ENCODE peak calls at places on chromosomes 1 and 21, in four cellular contexts. One of them, this sample, is unnamed.

GRCh38 chr1:117003253-117003875 is 1.8 kb downstream of the CD101 start:
- DNase-seq in upper lobe of left lung: no peak
- DNase-seq in prostate gland: no peak
- DNase-seq in K562: no peak
- DNase-seq in this sample: no peak

GRCh38 chr1:85090225-85090624 is 41.9 kb upstream of the MCOLN3 start:
- DNase-seq in upper lobe of left lung: no peak
- DNase-seq in prostate gland: no peak
- DNase-seq in K562: no peak
- DNase-seq in this sample: no peak

GRCh38 chr1:110921953-110922352 is 41.8 kb downstream of the LRIF1 start:
- DNase-seq in upper lobe of left lung: no peak
- DNase-seq in prostate gland: no peak
- DNase-seq in K562: no peak
- DNase-seq in this sample: no peak

GRCh38 chr1:21344750-21345443 is 54.6 kb upstream of the ECE1 start:
- DNase-seq in upper lobe of left lung: no peak
- DNase-seq in prostate gland: no peak
- DNase-seq in K562: no peak
- DNase-seq in this sample: no peak

GRCh38 chr1:176531896-176532892 is 69.2 kb downstream of the PAPPA2 start:
- DNase-seq in upper lobe of left lung: no peak
- DNase-seq in prostate gland: no peak
- DNase-seq in K562: no peak
- DNase-seq in this sample: no peak

GRCh38 chr1:52288286-52288685 is 77.7 kb downstream of the CC2D1B start:
- DNase-seq in upper lobe of left lung: no peak
- DNase-seq in prostate gland: no peak
- DNase-seq in K562: peak; percentile 41
- DNase-seq in this sample: no peak

GRCh38 chr1:17732475-17732874 is 22.7 kb upstream of the ACTL8 start:
- DNase-seq in upper lobe of left lung: no peak
- DNase-seq in prostate gland: no peak
- DNase-seq in K562: no peak
- DNase-seq in this sample: no peak

GRCh38 chr1:21247892-21248715 is 42.2 kb downstream of the ECE1 start:
- DNase-seq in upper lobe of left lung: no peak
- DNase-seq in prostate gland: no peak
- DNase-seq in K562: no peak
- DNase-seq in this sample: no peak

GRCh38 chr1:28056129-28056925 is 32.1 kb downstream of the EYA3 start:
- DNase-seq in upper lobe of left lung: peak; percentile 78
- DNase-seq in prostate gland: no peak
- DNase-seq in K562: peak; percentile 52
- DNase-seq in this sample: no peak

GRCh38 chr1:212513586-212513985 is 80.9 kb downstream of the NENF start:
- DNase-seq in upper lobe of left lung: no peak
- DNase-seq in prostate gland: no peak
- DNase-seq in K562: no peak
- DNase-seq in this sample: no peak

GRCh38 chr1:203771901-203772301 is 6.9 kb downstream of the LAX1 start:
- DNase-seq in upper lobe of left lung: no peak
- DNase-seq in prostate gland: no peak
- DNase-seq in K562: no peak
- DNase-seq in this sample: no peak

GRCh38 chr1:212754715-212755114 is 36.9 kb downstream of the NSL1 start:
- DNase-seq in upper lobe of left lung: no peak
- DNase-seq in prostate gland: no peak
- DNase-seq in K562: peak; percentile 16
- DNase-seq in this sample: no peak

GRCh38 chr1:39992229-39992628 is 37.3 kb downstream of the MFSD2A start:
- DNase-seq in upper lobe of left lung: no peak
- DNase-seq in prostate gland: no peak
- DNase-seq in K562: no peak
- DNase-seq in this sample: no peak

GRCh38 chr21:33267250-33267649 is 1.1 kb downstream of the IL10RB start:
- DNase-seq in upper lobe of left lung: no peak
- DNase-seq in prostate gland: no peak
- DNase-seq in K562: no peak
- DNase-seq in this sample: no peak

GRCh38 chr1:205481629-205482071 is 22.8 kb upstream of the CDK18 start:
- DNase-seq in upper lobe of left lung: no peak
- DNase-seq in prostate gland: no peak
- DNase-seq in K562: no peak
- DNase-seq in this sample: no peak

GRCh38 chr1:20124451-20125057 is 5.2 kb upstream of the PLA2G2D start:
- DNase-seq in upper lobe of left lung: no peak
- DNase-seq in prostate gland: peak; percentile 37
- DNase-seq in K562: peak; percentile 66
- DNase-seq in this sample: peak; percentile 86

GRCh38 chr1:7693662-7694061 is 77.4 kb upstream of the VAMP3 start:
- DNase-seq in upper lobe of left lung: no peak
- DNase-seq in prostate gland: no peak
- DNase-seq in K562: no peak
- DNase-seq in this sample: no peak

GRCh38 chr1:22055463-22055862 is 3.0 kb downstream of the CDC42 start:
- DNase-seq in upper lobe of left lung: no peak
- DNase-seq in prostate gland: no peak
- DNase-seq in K562: no peak
- DNase-seq in this sample: no peak

GRCh38 chr1:34013958-34014737 is 150.3 kb downstream of the HMGB4 start:
- DNase-seq in upper lobe of left lung: peak; percentile 28
- DNase-seq in prostate gland: no peak
- DNase-seq in K562: peak; percentile 37
- DNase-seq in this sample: no peak

GRCh38 chr1:146007048-146007784 is 10.8 kb upstream of the TXNIP start:
- DNase-seq in upper lobe of left lung: peak; percentile 67
- DNase-seq in prostate gland: peak; percentile 84
- DNase-seq in K562: peak; percentile 93
- DNase-seq in this sample: no peak

GRCh38 chr1:74652711-74653131 is 20.9 kb downstream of the ERICH3 start:
- DNase-seq in upper lobe of left lung: no peak
- DNase-seq in prostate gland: no peak
- DNase-seq in K562: no peak
- DNase-seq in this sample: no peak

GRCh38 chr21:44552136-44552535 is 831 bp upstream of the KRTAP10-2 start:
- DNase-seq in upper lobe of left lung: no peak
- DNase-seq in prostate gland: no peak
- DNase-seq in K562: no peak
- DNase-seq in this sample: no peak

GRCh38 chr1:189149547-189150375 is 1327.9 kb downstream of the BRINP3 start:
- DNase-seq in upper lobe of left lung: no peak
- DNase-seq in prostate gland: no peak
- DNase-seq in K562: peak; percentile 80
- DNase-seq in this sample: no peak

GRCh38 chr1:239725933-239726332 is 339.6 kb downstream of the CHRM3 start:
- DNase-seq in upper lobe of left lung: no peak
- DNase-seq in prostate gland: no peak
- DNase-seq in K562: no peak
- DNase-seq in this sample: no peak

GRCh38 chr1:239725371-239725770 is 339.0 kb downstream of the CHRM3 start:
- DNase-seq in upper lobe of left lung: no peak
- DNase-seq in prostate gland: no peak
- DNase-seq in K562: no peak
- DNase-seq in this sample: no peak

GRCh38 chr1:239719642-239720258 is 333.4 kb downstream of the CHRM3 start:
- DNase-seq in upper lobe of left lung: peak; percentile 26
- DNase-seq in prostate gland: no peak
- DNase-seq in K562: no peak
- DNase-seq in this sample: no peak

GRCh38 chr1:239722080-239722479 is 335.7 kb downstream of the CHRM3 start:
- DNase-seq in upper lobe of left lung: no peak
- DNase-seq in prostate gland: no peak
- DNase-seq in K562: no peak
- DNase-seq in this sample: no peak

GRCh38 chr1:239723821-239724367 is 337.5 kb downstream of the CHRM3 start:
- DNase-seq in upper lobe of left lung: no peak
- DNase-seq in prostate gland: no peak
- DNase-seq in K562: no peak
- DNase-seq in this sample: no peak
- TF ChIP-seq POLR2A in upper lobe of left lung: no peak
- TF ChIP-seq POLR2A in prostate gland: no peak
- TF ChIP-seq POLR2A in K562: no peak
- TF ChIP-seq POLR2A in this sample: no peak

DNA sequence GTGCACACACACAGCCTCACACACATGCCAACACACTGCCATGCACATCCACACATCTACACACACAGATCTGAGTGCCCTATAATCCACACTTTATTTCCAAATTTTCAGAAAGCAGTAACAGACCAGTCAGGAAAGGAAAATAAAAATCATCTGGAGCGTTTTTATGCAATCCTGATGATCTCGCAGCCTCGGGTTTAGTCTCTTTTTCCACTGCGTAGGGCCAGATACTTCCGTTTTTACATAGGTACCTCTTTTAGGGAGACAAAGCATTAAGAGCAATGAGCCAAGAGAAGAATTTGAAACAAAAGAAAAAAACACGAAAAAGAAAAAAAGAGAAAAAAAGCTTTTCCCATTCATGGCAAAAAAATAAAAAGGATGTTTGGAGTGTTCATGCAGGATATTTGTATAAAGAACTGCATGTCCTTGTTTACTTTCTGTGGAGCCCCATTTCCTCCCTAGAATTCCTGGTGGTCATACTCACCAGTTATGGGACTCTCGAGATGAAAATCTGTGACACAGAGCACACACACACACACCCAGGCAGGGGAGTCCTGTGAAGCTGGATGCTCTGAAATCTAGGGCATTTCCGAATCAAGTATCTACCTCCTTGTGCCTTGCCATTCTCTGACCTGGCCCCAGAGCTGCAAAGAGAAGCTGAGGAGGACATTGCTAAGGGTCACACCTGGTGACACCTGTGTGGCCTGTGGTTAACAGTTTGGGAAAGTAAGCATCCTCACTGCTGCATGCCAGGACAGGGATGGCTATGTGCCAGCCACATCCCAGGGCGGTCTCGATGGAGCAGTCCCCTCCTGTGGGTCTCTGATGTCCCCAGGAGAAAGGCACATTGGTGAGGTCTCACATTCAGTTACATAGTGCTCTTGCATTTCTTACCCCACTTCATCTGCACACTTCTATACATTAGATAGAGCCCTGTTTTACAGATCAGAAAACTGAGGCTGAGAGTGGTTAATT is 83.6 kb downstream of the RUNX1 start:
- DNase-seq in upper lobe of left lung: no peak
- DNase-seq in prostate gland: no peak
- DNase-seq in K562: no peak
- DNase-seq in this sample: no peak
- H3K4me3 ChIP-seq in upper lobe of left lung: no peak overlapping the region
- H3K4me3 ChIP-seq in prostate gland: no peak overlapping the region
- H3K4me3 ChIP-seq in K562: no peak overlapping the region
- H3K4me3 ChIP-seq in this sample: no peak overlapping the region

GRCh38 chr1:167490765-167491164 is 27.6 kb downstream of the CD247 start:
- DNase-seq in upper lobe of left lung: no peak
- DNase-seq in prostate gland: no peak
- DNase-seq in K562: no peak
- DNase-seq in this sample: no peak

GRCh38 chr1:167487614-167488013 is 30.7 kb downstream of the CD247 start:
- DNase-seq in upper lobe of left lung: no peak
- DNase-seq in prostate gland: no peak
- DNase-seq in K562: no peak
- DNase-seq in this sample: no peak

GRCh38 chr1:167489581-167490340 is 28.6 kb downstream of the CD247 start:
- DNase-seq in upper lobe of left lung: no peak
- DNase-seq in prostate gland: no peak
- DNase-seq in K562: no peak
- DNase-seq in this sample: no peak

GRCh38 chr1:167486090-167486824 is 32.1 kb downstream of the CD247 start:
- DNase-seq in upper lobe of left lung: no peak
- DNase-seq in prostate gland: no peak
- DNase-seq in K562: no peak
- DNase-seq in this sample: no peak

GRCh38 chr1:167488786-167489185 is 29.5 kb downstream of the CD247 start:
- DNase-seq in upper lobe of left lung: peak; percentile 40
- DNase-seq in prostate gland: no peak
- DNase-seq in K562: no peak
- DNase-seq in this sample: no peak
- TF ChIP-seq CTCF in upper lobe of left lung: no peak
- TF ChIP-seq CTCF in prostate gland: no peak
- TF ChIP-seq CTCF in K562: no peak
- TF ChIP-seq CTCF in this sample: no peak

GRCh38 chr1:186680031-186681012 is at the start of gene PTGS2:
- DNase-seq in upper lobe of left lung: peak; percentile 91
- DNase-seq in prostate gland: peak; percentile 74
- DNase-seq in K562: peak; percentile 8
- DNase-seq in this sample: peak; percentile 87
- TF ChIP-seq POLR2A in upper lobe of left lung: peak; percentile 54
- TF ChIP-seq POLR2A in prostate gland: peak; percentile 86
- TF ChIP-seq POLR2A in K562: no peak
- TF ChIP-seq POLR2A in this sample: no peak

GRCh38 chr1:214967865-214968575 is 114.5 kb upstream of the KCNK2 start:
- DNase-seq in upper lobe of left lung: no peak
- DNase-seq in prostate gland: no peak
- DNase-seq in K562: no peak
- DNase-seq in this sample: no peak

GRCh38 chr1:214970016-214970415 is 112.5 kb upstream of the KCNK2 start:
- DNase-seq in upper lobe of left lung: no peak
- DNase-seq in prostate gland: no peak
- DNase-seq in K562: no peak
- DNase-seq in this sample: no peak

GRCh38 chr1:214966366-214966765 is 116.2 kb upstream of the KCNK2 start:
- DNase-seq in upper lobe of left lung: no peak
- DNase-seq in prostate gland: no peak
- DNase-seq in K562: no peak
- DNase-seq in this sample: no peak
- H3K4me3 ChIP-seq in upper lobe of left lung: no peak overlapping the region
- H3K4me3 ChIP-seq in prostate gland: no peak overlapping the region
- H3K4me3 ChIP-seq in K562: no peak overlapping the region
- H3K4me3 ChIP-seq in this sample: no peak overlapping the region